ENCODE peak calls at places on chromosomes 16 and 17, in four cellular contexts. B is T follicular helper cell, Y is GM19239, D is H9. Q is an unnamed sample.

GRCh38 chr16:58428621-58429557 is 36.6 kb downstream of the GINS3 start:
- DNase-seq in B (no peak), Y (no peak), D (no peak), Q (no peak)

GRCh38 chr16:85300451-85300968 is 188.2 kb upstream of the CIBAR2 start:
- DNase-seq in B (no peak), Y (no peak), D (no peak), Q (no peak)

GRCh38 chr16:30094541-30095165 is 1.4 kb downstream of the YPEL3 start:
- DNase-seq in B (no peak), Y (no peak), D (no peak), Q (no peak)

GRCh38 chr16:78275420-78275819 is 176.0 kb downstream of the WWOX start:
- DNase-seq in B (no peak), Y (no peak), D (peak), Q (no peak)

GRCh38 chr16:15708096-15708495 is 58.1 kb downstream of the NDE1 start:
- DNase-seq in B (no peak), Y (no peak), D (no peak), Q (no peak)

GRCh38 chr16:75617121-75617520 is 6.0 kb downstream of the ADAT1 start:
- DNase-seq in B (no peak), Y (no peak), D (no peak), Q (no peak)

GRCh38 chr16:79601092-79601977 is 798 bp upstream of the MAF start:
- DNase-seq in B (no peak), Y (no peak), D (peak), Q (no peak)

GRCh38 chr16:85917012-85917411 is 18.1 kb downstream of the IRF8 start:
- DNase-seq in B (no peak), Y (no peak), D (no peak), Q (no peak)

GRCh38 chr17:10421946-10422542 is at the start of gene MYH8:
- DNase-seq in B (no peak), Y (no peak), D (no peak), Q (no peak)

GRCh38 chr16:66502020-66502913 is 47.7 kb downstream of the TK2 start:
- DNase-seq in B (no peak), Y (no peak), D (no peak), Q (no peak)

GRCh38 chr16:50841081-50841886 is 99.4 kb downstream of the CYLD start:
- DNase-seq in B (peak), Y (no peak), D (peak), Q (no peak)

GRCh38 chr16:70714526-70715112 is 28.8 kb upstream of the MTSS2 start:
- DNase-seq in B (no peak), Y (no peak), D (no peak), Q (no peak)

GRCh38 chr17:31216053-31216751 is 80.8 kb downstream of the OMG start:
- DNase-seq in B (no peak), Y (no peak), D (no peak), Q (peak)